ENCODE peak calls at places on chromosomes 16 and 17, in five cellular contexts. C is lower leg skin, Q is HFFc6, T is foreskin fibroblast, O is fibroblast of lung. B is an unnamed sample.

GRCh38 chr16:522320-523096 is 5.0 kb upstream of the CAPN15 start:
- DNase-seq in C (no peak), Q (no peak), T (peak; percentile 15), O (no peak), B (no peak)

GRCh38 chr17:17351901-17352781 is 49.0 kb downstream of the NT5M start:
- DNase-seq in C (peak; percentile 88), Q (peak; percentile 27), T (peak; percentile 86), O (peak; percentile 28), B (no peak)

GRCh38 chr16:71894921-71895678 is at the start of gene IST1:
- DNase-seq in C (peak; percentile 100), Q (peak; percentile 99), T (peak; percentile 100), O (peak; percentile 99), B (peak; percentile 98)

GRCh38 chr16:31696968-31697743 is 169.5 kb downstream of the AHSP start:
- DNase-seq in C (no peak), Q (peak; percentile 43), T (peak; percentile 72), O (peak; percentile 43), B (no peak)

GRCh38 chr16:81610936-81611335 is 166.3 kb downstream of the CMIP start:
- DNase-seq in C (no peak), Q (no peak), T (no peak), O (no peak), B (no peak)

GRCh38 chr16:29698484-29699323 is 19.7 kb downstream of the QPRT start:
- DNase-seq in C (no peak), Q (no peak), T (no peak), O (no peak), B (peak; percentile 21)

GRCh38 chr16:20906225-20906870 is 5.8 kb downstream of the LYRM1 start:
- DNase-seq in C (no peak), Q (peak; percentile 78), T (peak; percentile 92), O (peak; percentile 93), B (no peak)

GRCh38 chr16:21175397-21175796 is 16.9 kb downstream of the LDAF1 start:
- DNase-seq in C (no peak), Q (no peak), T (no peak), O (no peak), B (no peak)

GRCh38 chr17:74101527-74101926 is 102.0 kb upstream of the RPL38 start:
- DNase-seq in C (no peak), Q (no peak), T (no peak), O (no peak), B (no peak)

GRCh38 chr16:81600275-81600674 is 155.7 kb downstream of the CMIP start:
- DNase-seq in C (no peak), Q (peak; percentile 69), T (peak; percentile 70), O (peak; percentile 29), B (no peak)

GRCh38 chr17:14334919-14335318 is 34.0 kb downstream of the HS3ST3B1 start:
- DNase-seq in C (peak; percentile 2), Q (no peak), T (no peak), O (no peak), B (no peak)

GRCh38 chr17:70006159-70006558 is 68.9 kb upstream of the KCNJ16 start:
- DNase-seq in C (no peak), Q (no peak), T (peak; percentile 44), O (peak; percentile 12), B (no peak)

GRCh38 chr17:11736613-11737289 is 138.5 kb downstream of the DNAH9 start:
- DNase-seq in C (no peak), Q (no peak), T (no peak), O (no peak), B (no peak)

GRCh38 chr17:50459756-50460155 is 8.9 kb downstream of the CHAD start:
- DNase-seq in C (no peak), Q (no peak), T (no peak), O (no peak), B (no peak)

GRCh38 chr16:48409839-48410610 is 24.8 kb upstream of the SIAH1 start:
- DNase-seq in C (no peak), Q (peak; percentile 70), T (peak; percentile 89), O (peak; percentile 97), B (no peak)

GRCh38 chr17:5809056-5809455 is 224.7 kb upstream of the NLRP1 start:
- DNase-seq in C (peak; percentile 31), Q (no peak), T (no peak), O (no peak), B (no peak)

GRCh38 chr17:78241277-78242023 is 10.0 kb downstream of the TMEM235 start:
- DNase-seq in C (no peak), Q (peak; percentile 73), T (peak; percentile 29), O (peak; percentile 47), B (no peak)

GRCh38 chr17:55510986-55511721 is at the start of gene SMIM36:
- DNase-seq in C (no peak), Q (no peak), T (no peak), O (no peak), B (no peak)

GRCh38 chr16:54748611-54749190 is 182.0 kb upstream of the IRX5 start:
- DNase-seq in C (no peak), Q (no peak), T (no peak), O (no peak), B (no peak)

GRCh38 chr16:57999971-58000705 is at the start of gene ZNF319:
- DNase-seq in C (no peak), Q (no peak), T (no peak), O (no peak), B (no peak)

GRCh38 chr16:88444826-88445582 is 8.1 kb upstream of the ZFPM1 start:
- DNase-seq in C (no peak), Q (no peak), T (no peak), O (no peak), B (no peak)
- TF ChIP-seq CTCF in C (no peak), Q (no peak), T (no peak), O (no peak), B (no peak)

DNA sequence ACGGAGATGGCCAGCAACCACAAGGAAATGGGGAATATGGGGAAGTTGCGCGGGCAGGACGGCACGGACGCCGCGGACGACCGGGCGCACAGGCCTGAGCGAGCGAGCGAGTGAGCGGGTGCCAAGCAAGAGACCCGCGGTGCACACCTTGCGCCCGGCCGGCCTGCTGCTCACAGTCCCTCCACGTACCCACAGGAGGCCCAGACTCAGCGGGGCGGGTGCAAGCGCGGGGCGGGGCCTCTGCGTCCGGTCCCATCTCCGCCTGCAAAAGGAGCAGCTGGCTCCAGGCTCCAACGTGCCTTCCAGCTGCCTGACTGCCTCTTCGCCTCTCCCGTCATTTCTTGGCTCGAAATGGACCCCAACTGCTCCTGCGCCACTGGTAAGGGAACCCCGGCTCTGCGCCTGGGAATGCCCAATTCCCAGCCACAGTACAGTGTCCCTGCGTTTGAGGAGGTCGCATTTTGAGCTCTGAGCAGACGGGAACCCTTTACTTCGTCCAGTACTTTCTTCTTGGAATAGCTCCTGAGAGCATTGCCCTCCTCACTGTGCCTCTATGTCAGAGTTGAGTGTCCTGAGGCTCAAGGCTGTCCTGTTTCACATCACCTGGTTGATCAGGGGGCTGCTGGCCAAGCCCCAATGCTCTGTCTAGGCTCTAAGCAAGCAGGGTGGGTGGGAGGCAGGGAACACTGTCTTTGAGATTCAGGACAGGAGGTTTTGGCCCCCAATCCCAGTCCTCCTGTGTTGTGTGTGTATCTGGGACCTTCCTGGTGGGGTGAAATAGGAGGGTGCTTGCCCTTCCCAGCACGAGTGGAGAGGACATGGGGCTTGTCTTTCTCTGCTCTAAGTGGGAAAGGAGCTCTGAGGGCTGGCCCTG is 8.1 kb upstream of the MT1E start:
- DNase-seq in C (peak; percentile 94), Q (no peak), T (peak; percentile 90), O (peak; percentile 78), B (no peak)
- TF ChIP-seq CTCF in C (no peak), Q (no peak), T (no peak), O (no peak), B (no peak)

DNA sequence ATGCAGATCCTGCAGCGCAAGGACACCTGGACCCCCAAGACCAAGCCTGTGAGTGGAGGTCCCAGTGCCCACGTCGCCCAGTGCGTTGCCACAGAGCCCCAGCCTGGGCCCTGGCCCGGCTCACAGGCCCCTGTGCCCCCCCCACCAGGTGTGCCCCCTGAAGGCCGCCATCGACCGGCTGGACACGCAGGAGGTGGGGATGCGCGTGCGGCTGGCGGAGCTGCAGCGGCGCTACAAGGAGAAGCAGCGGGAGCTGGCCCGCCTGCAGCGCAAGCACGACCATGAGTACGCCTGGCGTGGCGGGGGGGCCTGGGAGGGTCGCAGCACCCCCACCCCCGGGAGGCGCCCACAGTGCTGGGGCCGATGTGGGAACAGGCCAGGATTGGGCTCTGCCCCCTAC is 56.6 kb downstream of the BAHCC1 start:
- DNase-seq in C (no peak), Q (no peak), T (no peak), O (no peak), B (no peak)
- TF ChIP-seq CTCF in C (no peak), Q (no peak), T (no peak), O (no peak), B (no peak)

GRCh38 chr17:19507673-19508326 is 25.9 kb upstream of the SLC47A1 start:
- DNase-seq in C (peak; percentile 99), Q (peak; percentile 92), T (peak; percentile 95), O (peak; percentile 93), B (peak; percentile 81)
- TF ChIP-seq CTCF in C (no peak), Q (no peak), T (no peak), O (peak; percentile 19), B (no peak)

DNA sequence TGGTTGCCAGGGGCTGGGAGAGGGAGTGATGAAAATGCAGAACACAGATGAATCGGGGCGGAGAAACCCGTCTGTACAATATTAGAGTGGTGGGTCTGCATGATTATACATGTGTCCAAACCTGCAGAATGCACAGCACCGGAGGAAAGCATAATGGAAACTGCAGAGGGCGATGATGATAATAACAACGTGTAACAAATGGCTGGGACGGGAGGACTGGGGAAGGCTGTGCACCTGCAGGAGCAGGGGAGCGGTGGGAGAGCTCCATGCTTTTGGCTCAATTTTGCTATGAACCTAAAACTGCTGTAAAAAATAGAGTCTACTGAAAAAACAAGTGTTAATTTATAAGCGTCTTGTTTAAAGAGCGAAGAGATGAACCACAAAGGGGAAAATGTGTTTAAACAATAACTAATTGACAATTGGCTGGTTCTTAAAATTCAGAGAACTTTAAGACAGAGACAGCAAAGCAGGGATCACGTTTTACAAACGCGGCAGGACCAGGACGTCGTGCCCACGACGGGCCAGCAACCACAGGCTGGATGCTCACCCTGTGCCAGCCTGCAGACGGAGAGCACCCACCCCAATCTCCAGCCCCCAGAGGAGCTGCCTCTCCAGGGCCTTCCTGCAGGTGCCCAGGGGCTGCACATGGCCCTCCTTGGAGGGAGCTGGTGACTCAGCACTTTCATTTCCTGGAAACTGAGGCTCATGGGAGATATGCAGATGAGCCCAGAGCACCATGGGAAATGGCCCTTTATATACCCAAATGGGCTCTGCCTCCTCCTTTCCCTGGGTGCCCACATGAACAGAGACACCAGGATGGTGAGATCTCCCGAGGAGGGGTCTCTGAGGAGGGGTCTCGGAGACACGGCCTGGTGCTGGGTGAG is at the start of gene TEX19:
- DNase-seq in C (no peak), Q (no peak), T (no peak), O (no peak), B (no peak)
- TF ChIP-seq CTCF in C (no peak), Q (no peak), T (no peak), O (no peak), B (no peak)

GRCh38 chr16:87140211-87141200 is 176.7 kb downstream of the C16orf95 start:
- DNase-seq in C (no peak), Q (no peak), T (no peak), O (no peak), B (no peak)

GRCh38 chr16:87133966-87134945 is 182.9 kb downstream of the C16orf95 start:
- DNase-seq in C (no peak), Q (no peak), T (no peak), O (no peak), B (no peak)

GRCh38 chr16:87135631-87136030 is 181.6 kb downstream of the C16orf95 start:
- DNase-seq in C (no peak), Q (no peak), T (no peak), O (no peak), B (no peak)

GRCh38 chr16:87138868-87139267 is 178.3 kb downstream of the C16orf95 start:
- DNase-seq in C (peak; percentile 76), Q (no peak), T (no peak), O (no peak), B (no peak)

GRCh38 chr16:87138316-87138715 is 178.9 kb downstream of the C16orf95 start:
- DNase-seq in C (peak; percentile 74), Q (no peak), T (no peak), O (no peak), B (no peak)
- TF ChIP-seq CTCF in C (no peak), Q (no peak), T (no peak), O (no peak), B (no peak)